ENCODE peak calls at places on chromosomes 1 and 21, in nine cellular contexts. One of them, this sample, is unnamed.

GRCh38 chr1:78420185-78420584 is 70.6 kb upstream of the PTGFR start:
- DNase-seq in tibial nerve: no peak
- DNase-seq in IMR-90: peak; percentile 27
- DNase-seq in right lobe of liver: no peak
- DNase-seq in A549: no peak
- DNase-seq in body of pancreas: no peak
- DNase-seq in HCT116: no peak
- DNase-seq in sigmoid colon: no peak
- DNase-seq in heart left ventricle: no peak
- DNase-seq in this sample: no peak

GRCh38 chr1:24438423-24438901 is 22.9 kb downstream of the NIPAL3 start:
- DNase-seq in tibial nerve: peak; percentile 35
- DNase-seq in IMR-90: no peak
- DNase-seq in right lobe of liver: no peak
- DNase-seq in A549: no peak
- DNase-seq in body of pancreas: no peak
- DNase-seq in HCT116: no peak
- DNase-seq in sigmoid colon: peak; percentile 77
- DNase-seq in heart left ventricle: peak; percentile 69
- DNase-seq in this sample: no peak

GRCh38 chr1:207828485-207829158 is 76.8 kb downstream of the CD46 start:
- DNase-seq in tibial nerve: peak; percentile 83
- DNase-seq in IMR-90: peak; percentile 82
- DNase-seq in right lobe of liver: peak; percentile 76
- DNase-seq in A549: peak; percentile 90
- DNase-seq in body of pancreas: peak; percentile 78
- DNase-seq in HCT116: peak; percentile 73
- DNase-seq in sigmoid colon: peak; percentile 91
- DNase-seq in heart left ventricle: peak; percentile 83
- DNase-seq in this sample: peak; percentile 79

GRCh38 chr21:16420086-16420724 is 690.4 kb downstream of the USP25 start:
- DNase-seq in tibial nerve: peak; percentile 59
- DNase-seq in IMR-90: peak; percentile 18
- DNase-seq in right lobe of liver: peak; percentile 33
- DNase-seq in A549: peak; percentile 32
- DNase-seq in body of pancreas: peak; percentile 66
- DNase-seq in HCT116: no peak
- DNase-seq in sigmoid colon: peak; percentile 71
- DNase-seq in heart left ventricle: no peak
- DNase-seq in this sample: peak; percentile 42

GRCh38 chr21:20701235-20701634 is 297.0 kb upstream of the NCAM2 start:
- DNase-seq in tibial nerve: no peak
- DNase-seq in IMR-90: no peak
- DNase-seq in right lobe of liver: no peak
- DNase-seq in A549: no peak
- DNase-seq in body of pancreas: no peak
- DNase-seq in HCT116: no peak
- DNase-seq in sigmoid colon: no peak
- DNase-seq in heart left ventricle: no peak
- DNase-seq in this sample: no peak

GRCh38 chr1:99943238-99943794 is 26.5 kb upstream of the SLC35A3 start:
- DNase-seq in tibial nerve: no peak
- DNase-seq in IMR-90: peak; percentile 38
- DNase-seq in right lobe of liver: no peak
- DNase-seq in A549: peak; percentile 5
- DNase-seq in body of pancreas: no peak
- DNase-seq in HCT116: no peak
- DNase-seq in sigmoid colon: no peak
- DNase-seq in heart left ventricle: no peak
- DNase-seq in this sample: no peak

GRCh38 chr1:9150582-9151290 is 21.8 kb upstream of the GPR157 start:
- DNase-seq in tibial nerve: peak; percentile 40
- DNase-seq in IMR-90: peak; percentile 72
- DNase-seq in right lobe of liver: no peak
- DNase-seq in A549: no peak
- DNase-seq in body of pancreas: peak; percentile 22
- DNase-seq in HCT116: no peak
- DNase-seq in sigmoid colon: peak; percentile 76
- DNase-seq in heart left ventricle: no peak
- DNase-seq in this sample: no peak

GRCh38 chr1:8152731-8153702 is 126.9 kb upstream of the ERRFI1 start:
- DNase-seq in tibial nerve: no peak
- DNase-seq in IMR-90: no peak
- DNase-seq in right lobe of liver: no peak
- DNase-seq in A549: peak; percentile 27
- DNase-seq in body of pancreas: no peak
- DNase-seq in HCT116: no peak
- DNase-seq in sigmoid colon: no peak
- DNase-seq in heart left ventricle: no peak
- DNase-seq in this sample: no peak

DNA sequence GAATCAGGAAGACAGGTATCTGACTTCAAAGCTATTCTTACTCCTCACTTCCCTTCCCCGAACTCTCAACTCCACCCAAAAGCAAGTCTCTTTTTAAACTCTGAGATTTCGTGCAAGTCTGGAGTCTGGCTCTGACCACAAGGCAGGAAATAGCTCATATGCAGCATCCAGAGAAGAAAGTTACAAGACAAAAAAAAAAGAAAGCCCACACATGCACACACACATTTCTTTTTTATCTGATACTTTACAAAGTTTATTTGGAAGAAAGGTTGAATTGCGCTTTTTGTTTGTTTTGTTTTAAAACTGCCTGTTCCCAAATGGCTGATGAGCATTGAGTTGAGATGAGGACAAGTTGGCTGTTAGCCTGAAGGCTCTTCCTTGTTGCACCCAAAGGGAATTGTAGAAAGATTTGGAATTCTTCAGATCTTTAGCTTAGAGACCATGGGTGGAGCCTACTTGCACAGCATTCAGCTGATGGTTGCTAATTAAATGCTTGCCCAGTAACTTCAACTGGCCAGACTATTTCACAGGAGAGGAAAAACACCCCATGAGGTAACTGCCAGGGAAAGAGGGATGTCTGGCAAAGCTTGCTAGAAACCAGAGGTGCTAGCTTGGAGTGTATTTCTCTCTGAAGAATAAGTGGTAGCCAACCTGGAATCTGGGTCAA is 490.3 kb downstream of the TTLL7 start:
- DNase-seq in tibial nerve: peak; percentile 43
- DNase-seq in IMR-90: peak; percentile 41
- DNase-seq in right lobe of liver: no peak
- DNase-seq in A549: no peak
- DNase-seq in body of pancreas: no peak
- DNase-seq in HCT116: no peak
- DNase-seq in sigmoid colon: no peak
- DNase-seq in heart left ventricle: no peak
- DNase-seq in this sample: no peak
- H3K4me3 ChIP-seq in tibial nerve: no peak overlapping the region
- H3K4me3 ChIP-seq in IMR-90: no peak overlapping the region
- H3K4me3 ChIP-seq in right lobe of liver: no peak overlapping the region
- H3K4me3 ChIP-seq in A549: no peak overlapping the region
- H3K4me3 ChIP-seq in body of pancreas: no peak overlapping the region
- H3K4me3 ChIP-seq in HCT116: no peak overlapping the region
- H3K4me3 ChIP-seq in sigmoid colon: no peak overlapping the region
- H3K4me3 ChIP-seq in heart left ventricle: no peak overlapping the region
- H3K4me3 ChIP-seq in this sample: no peak overlapping the region

GRCh38 chr1:98881911-98882310 is 122.8 kb downstream of the PLPPR5 start:
- DNase-seq in tibial nerve: no peak
- DNase-seq in IMR-90: no peak
- DNase-seq in right lobe of liver: no peak
- DNase-seq in A549: no peak
- DNase-seq in body of pancreas: no peak
- DNase-seq in HCT116: no peak
- DNase-seq in sigmoid colon: no peak
- DNase-seq in heart left ventricle: no peak
- DNase-seq in this sample: no peak

GRCh38 chr1:98884864-98885263 is 119.8 kb downstream of the PLPPR5 start:
- DNase-seq in tibial nerve: no peak
- DNase-seq in IMR-90: no peak
- DNase-seq in right lobe of liver: no peak
- DNase-seq in A549: no peak
- DNase-seq in body of pancreas: no peak
- DNase-seq in HCT116: no peak
- DNase-seq in sigmoid colon: no peak
- DNase-seq in heart left ventricle: no peak
- DNase-seq in this sample: no peak
- TF ChIP-seq CTCF in tibial nerve: no peak
- TF ChIP-seq CTCF in IMR-90: no peak
- TF ChIP-seq CTCF in right lobe of liver: no peak
- TF ChIP-seq CTCF in A549: no peak
- TF ChIP-seq CTCF in body of pancreas: no peak
- TF ChIP-seq CTCF in HCT116: no peak
- TF ChIP-seq CTCF in sigmoid colon: no peak
- TF ChIP-seq CTCF in heart left ventricle: no peak
- TF ChIP-seq CTCF in this sample: no peak

DNA sequence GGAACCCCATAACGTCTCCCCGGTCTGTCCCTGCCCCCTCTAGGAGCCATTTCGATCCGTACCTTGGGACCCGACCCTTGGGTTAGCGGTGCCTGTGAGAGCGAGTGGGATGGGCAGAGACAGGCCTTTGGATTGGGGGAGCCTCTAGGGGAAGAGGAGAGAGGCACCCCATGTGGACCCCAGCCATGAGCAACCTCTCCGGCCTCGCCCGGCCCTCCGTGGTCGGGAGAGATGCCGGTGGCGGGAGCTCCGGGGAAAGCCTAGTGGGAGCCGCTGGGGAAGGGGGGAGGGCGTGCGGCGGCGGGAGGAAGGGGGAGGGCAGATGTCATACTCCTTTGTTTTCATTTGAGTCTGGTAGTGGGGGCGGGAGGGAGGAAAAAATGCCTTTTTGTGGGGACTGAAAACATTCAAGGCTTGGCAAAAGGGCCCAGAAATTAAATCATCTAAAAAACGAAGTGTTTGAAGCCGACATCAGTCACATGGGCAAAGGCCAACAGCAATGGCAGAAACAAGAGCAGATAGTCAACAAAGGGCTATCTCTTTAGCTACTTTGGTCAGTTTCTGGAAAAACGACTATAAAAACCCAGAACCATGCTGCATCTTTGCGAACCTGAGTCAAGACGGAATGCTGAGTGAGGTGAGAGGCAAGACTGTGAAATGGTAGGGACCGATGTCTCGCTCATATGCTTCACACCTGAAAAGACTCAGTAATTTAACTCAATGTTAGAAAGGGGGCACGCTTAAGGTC is 751 bp downstream of the PTBP2 start:
- DNase-seq in tibial nerve: peak; percentile 55
- DNase-seq in IMR-90: peak; percentile 54
- DNase-seq in right lobe of liver: peak; percentile 73
- DNase-seq in A549: peak; percentile 26
- DNase-seq in body of pancreas: peak; percentile 47
- DNase-seq in HCT116: no peak
- DNase-seq in sigmoid colon: peak; percentile 82
- DNase-seq in heart left ventricle: peak; percentile 81
- DNase-seq in this sample: peak; percentile 51
- TF ChIP-seq POLR2A in tibial nerve: no peak
- TF ChIP-seq POLR2A in IMR-90: peak; percentile 24
- TF ChIP-seq POLR2A in right lobe of liver: no peak
- TF ChIP-seq POLR2A in A549: no peak
- TF ChIP-seq POLR2A in body of pancreas: peak; percentile 31
- TF ChIP-seq POLR2A in HCT116: no peak
- TF ChIP-seq POLR2A in sigmoid colon: peak; percentile 1
- TF ChIP-seq POLR2A in heart left ventricle: no peak
- TF ChIP-seq POLR2A in this sample: no peak

GRCh38 chr1:160209041-160209655 is 4.0 kb downstream of the PEA15 start:
- DNase-seq in tibial nerve: no peak
- DNase-seq in IMR-90: no peak
- DNase-seq in right lobe of liver: no peak
- DNase-seq in A549: no peak
- DNase-seq in body of pancreas: no peak
- DNase-seq in HCT116: no peak
- DNase-seq in sigmoid colon: no peak
- DNase-seq in heart left ventricle: no peak
- DNase-seq in this sample: no peak

GRCh38 chr1:160211010-160211790 is 6.0 kb downstream of the PEA15 start:
- DNase-seq in tibial nerve: no peak
- DNase-seq in IMR-90: no peak
- DNase-seq in right lobe of liver: no peak
- DNase-seq in A549: no peak
- DNase-seq in body of pancreas: no peak
- DNase-seq in HCT116: no peak
- DNase-seq in sigmoid colon: no peak
- DNase-seq in heart left ventricle: no peak
- DNase-seq in this sample: no peak

GRCh38 chr1:160208179-160209040 is 3.2 kb downstream of the PEA15 start:
- DNase-seq in tibial nerve: no peak
- DNase-seq in IMR-90: no peak
- DNase-seq in right lobe of liver: peak; percentile 31
- DNase-seq in A549: no peak
- DNase-seq in body of pancreas: no peak
- DNase-seq in HCT116: no peak
- DNase-seq in sigmoid colon: no peak
- DNase-seq in heart left ventricle: no peak
- DNase-seq in this sample: no peak

GRCh38 chr1:160210563-160210962 is 5.4 kb downstream of the PEA15 start:
- DNase-seq in tibial nerve: no peak
- DNase-seq in IMR-90: no peak
- DNase-seq in right lobe of liver: no peak
- DNase-seq in A549: no peak
- DNase-seq in body of pancreas: no peak
- DNase-seq in HCT116: no peak
- DNase-seq in sigmoid colon: no peak
- DNase-seq in heart left ventricle: no peak
- DNase-seq in this sample: no peak

DNA sequence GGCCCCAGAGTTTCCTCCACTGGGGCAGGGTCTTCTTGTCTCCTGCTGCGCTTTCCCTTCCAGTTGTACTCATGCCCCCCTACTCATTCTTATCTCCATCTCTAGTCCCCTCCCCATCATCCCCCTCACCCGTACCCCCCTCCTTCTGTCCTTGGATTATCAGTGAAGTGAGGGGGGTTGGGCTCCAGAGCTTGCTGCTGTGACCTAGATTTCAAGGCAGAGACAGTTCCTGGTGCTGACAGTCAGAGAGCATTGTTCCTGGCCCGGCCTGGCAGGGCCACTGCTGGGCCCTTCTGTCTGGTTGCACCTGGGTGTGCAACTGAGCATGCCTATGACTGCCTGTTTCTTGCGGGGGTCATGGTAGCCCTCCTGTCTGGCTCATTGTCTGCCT is 4.5 kb downstream of the PEA15 start:
- DNase-seq in tibial nerve: no peak
- DNase-seq in IMR-90: no peak
- DNase-seq in right lobe of liver: no peak
- DNase-seq in A549: no peak
- DNase-seq in body of pancreas: peak; percentile 56
- DNase-seq in HCT116: no peak
- DNase-seq in sigmoid colon: no peak
- DNase-seq in heart left ventricle: peak; percentile 75
- DNase-seq in this sample: no peak
- H3K4me3 ChIP-seq in tibial nerve: no peak overlapping the region
- H3K4me3 ChIP-seq in IMR-90: no peak overlapping the region
- H3K4me3 ChIP-seq in right lobe of liver: no peak overlapping the region
- H3K4me3 ChIP-seq in A549: no peak overlapping the region
- H3K4me3 ChIP-seq in body of pancreas: no peak overlapping the region
- H3K4me3 ChIP-seq in HCT116: no peak overlapping the region
- H3K4me3 ChIP-seq in sigmoid colon: no peak overlapping the region
- H3K4me3 ChIP-seq in heart left ventricle: no peak overlapping the region
- H3K4me3 ChIP-seq in this sample: no peak overlapping the region

GRCh38 chr1:70436617-70437236 is 25.7 kb downstream of the CTH start:
- DNase-seq in tibial nerve: no peak
- DNase-seq in IMR-90: peak; percentile 43
- DNase-seq in right lobe of liver: no peak
- DNase-seq in A549: no peak
- DNase-seq in body of pancreas: no peak
- DNase-seq in HCT116: no peak
- DNase-seq in sigmoid colon: no peak
- DNase-seq in heart left ventricle: no peak
- DNase-seq in this sample: no peak
- TF ChIP-seq CTCF in tibial nerve: no peak
- TF ChIP-seq CTCF in IMR-90: peak; percentile 44
- TF ChIP-seq CTCF in right lobe of liver: peak; percentile 13
- TF ChIP-seq CTCF in A549: no peak
- TF ChIP-seq CTCF in body of pancreas: no peak
- TF ChIP-seq CTCF in HCT116: no peak
- TF ChIP-seq CTCF in sigmoid colon: no peak
- TF ChIP-seq CTCF in heart left ventricle: peak; percentile 36
- TF ChIP-seq CTCF in this sample: peak; percentile 14

GRCh38 chr1:150268706-150269403 is at the start of gene APH1A:
- DNase-seq in tibial nerve: peak; percentile 94
- DNase-seq in IMR-90: peak; percentile 96
- DNase-seq in right lobe of liver: peak; percentile 97
- DNase-seq in A549: peak; percentile 97
- DNase-seq in body of pancreas: peak; percentile 96
- DNase-seq in HCT116: peak; percentile 91
- DNase-seq in sigmoid colon: peak; percentile 99
- DNase-seq in heart left ventricle: peak; percentile 98
- DNase-seq in this sample: peak; percentile 96
- TF ChIP-seq POLR2A in tibial nerve: peak; percentile 65
- TF ChIP-seq POLR2A in IMR-90: no peak
- TF ChIP-seq POLR2A in right lobe of liver: peak; percentile 66
- TF ChIP-seq POLR2A in A549: no peak
- TF ChIP-seq POLR2A in body of pancreas: peak; percentile 63
- TF ChIP-seq POLR2A in HCT116: no peak
- TF ChIP-seq POLR2A in sigmoid colon: peak; percentile 47
- TF ChIP-seq POLR2A in heart left ventricle: no peak
- TF ChIP-seq POLR2A in this sample: peak; percentile 3

This sample was measured in stomach.